ENCODE peak calls at places on chromosomes 5 and 9, in five cellular contexts. R is breast epithelium, T is coronary artery, Z is PC-3, K is cardiac muscle cell. L is an unnamed sample.

GRCh38 chr5:43967165-43967564 is 364.2 kb downstream of the NNT start:
- DNase-seq in Z (no peak), T (no peak), K (no peak), R (no peak), L (no peak)

GRCh38 chr5:135458921-135459331 is 6.8 kb upstream of the TIFAB start:
- DNase-seq in R (no peak), K (no peak), T (no peak), Z (peak), L (no peak)

GRCh38 chr9:93680445-93681315 is 104.3 kb downstream of the PHF2 start:
- DNase-seq in K (no peak), Z (no peak), R (peak), T (peak), L (no peak)

GRCh38 chr5:148682283-148683026 is 28.1 kb upstream of the HTR4 start:
- DNase-seq in R (no peak), Z (no peak), K (no peak), T (no peak), L (no peak)

GRCh38 chr5:168779333-168779732 is 200.2 kb upstream of the PANK3 start:
- DNase-seq in T (no peak), Z (no peak), K (peak), R (no peak), L (no peak)

GRCh38 chr9:128969491-128969890 is 22.0 kb downstream of the NUP188 start:
- DNase-seq in Z (no peak), K (no peak), R (no peak), T (no peak), L (no peak)

GRCh38 chr5:1547236-1547635 is 23.5 kb upstream of the LPCAT1 start:
- DNase-seq in K (no peak), R (no peak), T (peak), Z (no peak), L (no peak)

GRCh38 chr5:141692533-141692888 is 10.5 kb upstream of the ARAP3 start:
- DNase-seq in Z (no peak), T (no peak), R (no peak), K (no peak), L (no peak)

GRCh38 chr9:93962561-93963440 is 7.6 kb upstream of the BARX1 start:
- DNase-seq in T (peak), K (peak), Z (peak), R (peak), L (peak)

GRCh38 chr5:39896706-39897105 is 471.9 kb upstream of the DAB2 start:
- DNase-seq in R (no peak), K (no peak), Z (no peak), T (no peak), L (no peak)

GRCh38 chr5:92863666-92864065 is 717.4 kb downstream of the NR2F1-AS1 start:
- DNase-seq in T (no peak), R (no peak), K (no peak), Z (no peak), L (no peak)

DNA sequence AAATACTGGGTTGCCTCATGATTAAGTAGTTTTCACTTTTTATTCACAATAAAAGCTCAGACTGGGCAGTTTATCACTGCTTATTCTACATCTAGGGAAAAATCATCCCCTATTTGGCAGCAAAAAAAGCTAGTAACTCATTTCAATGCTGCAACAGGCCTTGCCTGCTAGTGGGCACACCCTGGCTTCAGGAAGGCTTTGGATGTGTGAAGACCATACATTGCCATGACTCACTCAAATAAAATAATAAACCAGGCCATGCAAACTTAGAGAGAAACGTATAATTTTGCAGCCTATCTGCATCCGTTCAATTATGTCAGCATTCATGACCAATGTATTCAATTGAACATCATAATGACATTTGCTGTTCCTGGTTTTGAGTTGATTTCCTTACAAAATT is 402.9 kb downstream of the PIK3R1 start:
- DNase-seq in R (no peak), Z (no peak), T (no peak), K (no peak), L (no peak)
- TF ChIP-seq CTCF in R (no peak), Z (no peak), T (no peak), K (no peak), L (no peak)

GRCh38 chr5:172049226-172049796 is 42.9 kb upstream of the FBXW11 start:
- DNase-seq in T (no peak), K (no peak), Z (no peak), R (no peak), L (no peak)
- TF ChIP-seq CTCF in T (no peak), K (no peak), Z (no peak), R (no peak), L (no peak)

DNA sequence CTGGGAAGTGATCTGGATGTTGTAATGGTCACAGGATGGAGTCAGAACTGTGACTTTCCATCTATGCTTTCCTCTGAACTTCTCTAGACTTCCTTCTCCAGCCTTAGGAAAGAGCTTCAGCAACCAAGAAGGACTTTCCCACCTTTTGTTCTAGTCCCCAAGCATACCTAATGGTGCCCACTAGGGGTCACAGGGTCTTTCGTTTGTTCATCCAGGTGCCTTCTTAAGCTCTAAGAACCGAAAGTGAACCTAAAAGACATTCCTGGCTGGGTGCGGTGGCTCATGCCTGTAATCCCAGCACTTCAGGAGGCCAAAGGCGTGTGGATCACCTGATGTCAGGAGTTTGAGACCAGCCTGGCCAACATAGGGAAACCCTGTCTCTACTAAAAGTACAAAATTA is 1.8 kb upstream of the WNT8A start:
- DNase-seq in K (no peak), R (no peak), T (no peak), Z (no peak), L (no peak)
- TF ChIP-seq CTCF in K (no peak), R (no peak), T (no peak), Z (no peak), L (no peak)

GRCh38 chr5:142769251-142769792 is 855 bp upstream of the ARHGAP26 start:
- DNase-seq in K (no peak), T (no peak), Z (no peak), R (no peak), L (no peak)

GRCh38 chr5:142767925-142768324 is 2.3 kb upstream of the ARHGAP26 start:
- DNase-seq in Z (no peak), K (no peak), R (no peak), T (no peak), L (no peak)

GRCh38 chr5:142772766-142773293 is 2.7 kb downstream of the ARHGAP26 start:
- DNase-seq in K (no peak), T (no peak), R (no peak), Z (peak), L (no peak)

GRCh38 chr5:142770650-142771609 is 753 bp downstream of the ARHGAP26 start:
- DNase-seq in R (peak), K (peak), T (peak), Z (peak), L (no peak)

GRCh38 chr5:142769793-142770649 is at the start of gene ARHGAP26:
- DNase-seq in Z (peak), R (peak), K (peak), T (peak), L (peak)
- TF ChIP-seq CTCF in Z (no peak), R (no peak), K (peak), T (no peak), L (peak)

GRCh38 chr9:77673912-77674791 is 26.0 kb upstream of the GNA14 start:
- DNase-seq in Z (no peak), T (no peak), R (no peak), K (no peak), L (no peak)
- TF ChIP-seq CTCF in Z (no peak), T (no peak), R (no peak), K (no peak), L (no peak)

L was measured in AG09319.